ENCODE peak calls at places on chromosomes 7 and 10, in four cellular contexts. T is H4, K is COR-L47, W is fibroblast of mammary gland. U is an unnamed sample.

GRCh38 chr7:100465299-100465698 is 1.2 kb upstream of the SPACDR start:
- DNase-seq in T (no peak), K (no peak), W (no peak), U (no peak)

GRCh38 chr10:68127995-68128394 is 18.7 kb downstream of the MYPN start:
- DNase-seq in T (no peak), K (no peak), W (no peak), U (no peak)

GRCh38 chr10:129307141-129307540 is 159.9 kb upstream of the MGMT start:
- DNase-seq in T (no peak), K (no peak), W (no peak), U (no peak)

GRCh38 chr7:16099302-16099832 is 322.0 kb downstream of the CRPPA start:
- DNase-seq in T (no peak), K (no peak), W (no peak), U (no peak)

GRCh38 chr10:114908896-114909295 is 29.1 kb upstream of the TRUB1 start:
- DNase-seq in T (no peak), K (no peak), W (no peak), U (no peak)

GRCh38 chr10:102632394-102633062 is 11.8 kb upstream of the TRIM8 start:
- DNase-seq in T (no peak), K (no peak), W (peak), U (peak)

GRCh38 chr7:108459922-108460551 is 3.8 kb upstream of the NRCAM start:
- DNase-seq in T (peak), K (peak), W (peak), U (peak)

GRCh38 chr10:6497524-6498140 is 82.4 kb downstream of the PRKCQ start:
- DNase-seq in T (no peak), K (no peak), W (no peak), U (no peak)

GRCh38 chr10:7202804-7203203 is 208.0 kb downstream of the SFMBT2 start:
- DNase-seq in T (no peak), K (no peak), W (no peak), U (no peak)

GRCh38 chr10:103102195-103102594 is 90.9 kb downstream of the NT5C2 start:
- DNase-seq in T (no peak), K (no peak), W (no peak), U (no peak)

GRCh38 chr10:125000366-125001312 is 58.7 kb downstream of the ZRANB1 start:
- DNase-seq in T (no peak), K (no peak), W (no peak), U (peak)

GRCh38 chr10:60123668-60124067 is 217.3 kb upstream of the CCDC6 start:
- DNase-seq in T (no peak), K (no peak), W (peak), U (no peak)